ENCODE peak calls at places on chromosomes 12 and 14, in five cellular contexts. One of them, this sample, is unnamed.

GRCh38 chr14:30655124-30655523 is 33.0 kb downstream of the SCFD1 start:
- DNase-seq in GM12865: no peak
- DNase-seq in endothelial cell: no peak
- DNase-seq in lung: no peak
- DNase-seq in MCF 10A: no peak
- DNase-seq in this sample: no peak

GRCh38 chr14:21099596-21099985 is 1.1 kb upstream of the ZNF219 start:
- DNase-seq in endothelial cell: no peak
- DNase-seq in lung: no peak
- DNase-seq in MCF 10A: no peak
- DNase-seq in GM12865: no peak
- DNase-seq in this sample: no peak

GRCh38 chr14:89616425-89617141 is 199.6 kb upstream of the FOXN3 start:
- DNase-seq in lung: no peak
- DNase-seq in endothelial cell: peak
- DNase-seq in GM12865: peak
- DNase-seq in MCF 10A: peak
- DNase-seq in this sample: peak

GRCh38 chr12:131872154-131873046 is 22.0 kb upstream of the ULK1 start:
- DNase-seq in lung: no peak
- DNase-seq in endothelial cell: no peak
- DNase-seq in GM12865: no peak
- DNase-seq in MCF 10A: peak
- DNase-seq in this sample: peak

GRCh38 chr12:95218164-95218851 is 701 bp downstream of the VEZT start:
- DNase-seq in MCF 10A: no peak
- DNase-seq in endothelial cell: no peak
- DNase-seq in GM12865: peak
- DNase-seq in lung: no peak
- DNase-seq in this sample: no peak

GRCh38 chr14:90454041-90455000 is 57.5 kb downstream of the CALM1 start:
- DNase-seq in GM12865: peak
- DNase-seq in lung: peak
- DNase-seq in MCF 10A: peak
- DNase-seq in endothelial cell: peak
- DNase-seq in this sample: no peak

GRCh38 chr14:80387563-80387981 is 176.3 kb upstream of the DIO2 start:
- DNase-seq in GM12865: no peak
- DNase-seq in lung: no peak
- DNase-seq in MCF 10A: no peak
- DNase-seq in endothelial cell: no peak
- DNase-seq in this sample: no peak

GRCh38 chr14:21990116-21990515 is 316.5 kb upstream of the OR4E1 start:
- DNase-seq in MCF 10A: peak
- DNase-seq in lung: no peak
- DNase-seq in GM12865: no peak
- DNase-seq in endothelial cell: no peak
- DNase-seq in this sample: no peak

GRCh38 chr12:131850856-131851559 is 22.8 kb downstream of the MMP17 start:
- DNase-seq in MCF 10A: no peak
- DNase-seq in endothelial cell: no peak
- DNase-seq in GM12865: no peak
- DNase-seq in lung: no peak
- DNase-seq in this sample: no peak

GRCh38 chr12:89649820-89650219 is 58.8 kb downstream of the ATP2B1 start:
- DNase-seq in endothelial cell: no peak
- DNase-seq in lung: no peak
- DNase-seq in MCF 10A: no peak
- DNase-seq in GM12865: no peak
- DNase-seq in this sample: no peak

GRCh38 chr12:11553871-11554533 is 95.5 kb upstream of the ETV6 start:
- DNase-seq in lung: peak
- DNase-seq in endothelial cell: peak
- DNase-seq in MCF 10A: peak
- DNase-seq in GM12865: peak
- DNase-seq in this sample: peak

GRCh38 chr12:27970391-27970980 is 2.0 kb downstream of the PTHLH start:
- DNase-seq in endothelial cell: peak
- DNase-seq in MCF 10A: no peak
- DNase-seq in GM12865: no peak
- DNase-seq in lung: no peak
- DNase-seq in this sample: no peak

GRCh38 chr12:56117778-56118687 is at the start of gene ZC3H10:
- DNase-seq in MCF 10A: peak
- DNase-seq in endothelial cell: peak
- DNase-seq in lung: peak
- DNase-seq in GM12865: peak
- DNase-seq in this sample: peak
- TF ChIP-seq CTCF in MCF 10A: peak
- TF ChIP-seq CTCF in endothelial cell: no peak
- TF ChIP-seq CTCF in lung: peak
- TF ChIP-seq CTCF in GM12865: peak
- TF ChIP-seq CTCF in this sample: peak

DNA sequence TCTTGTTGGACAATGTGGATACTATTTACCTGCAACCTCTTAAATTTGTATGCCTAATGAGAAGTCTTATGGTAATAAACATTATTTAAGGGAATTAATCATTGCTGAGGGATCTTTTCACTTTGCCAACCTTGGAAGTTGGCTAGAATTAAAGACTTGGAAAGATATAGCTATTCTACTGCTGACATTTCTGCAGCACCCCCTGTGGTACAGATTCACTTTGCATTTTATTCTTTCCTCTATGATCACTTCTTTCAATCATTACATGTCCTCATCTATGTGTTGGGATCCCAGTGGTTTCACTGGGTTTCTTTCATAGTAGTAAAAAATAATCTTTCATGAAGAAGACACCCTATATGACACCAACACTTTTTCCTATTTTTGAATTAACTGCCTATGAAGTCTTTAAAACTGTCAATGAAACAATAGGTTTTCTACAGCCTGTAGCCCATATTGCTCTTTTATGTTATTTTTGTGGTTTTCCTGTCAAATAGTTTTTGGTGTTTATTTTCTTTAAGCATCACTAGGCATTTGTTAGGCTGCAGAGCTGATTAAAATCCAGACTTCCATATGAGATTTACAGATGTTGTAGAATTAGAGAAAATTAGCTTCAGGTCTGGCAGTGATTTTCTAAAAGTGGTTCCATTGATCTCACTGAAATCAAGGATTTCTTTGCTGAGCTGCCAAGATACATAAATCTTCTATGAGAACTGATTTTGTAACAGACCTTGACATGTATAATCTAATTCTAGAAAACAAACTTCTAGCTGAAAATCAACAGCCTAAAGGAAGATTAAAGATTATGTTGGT is 256.1 kb downstream of the NAV3 start:
- DNase-seq in endothelial cell: no peak
- DNase-seq in GM12865: no peak
- DNase-seq in MCF 10A: no peak
- DNase-seq in lung: no peak
- DNase-seq in this sample: no peak
- TF ChIP-seq CTCF in endothelial cell: peak
- TF ChIP-seq CTCF in GM12865: no peak
- TF ChIP-seq CTCF in MCF 10A: peak
- TF ChIP-seq CTCF in lung: no peak
- TF ChIP-seq CTCF in this sample: no peak

GRCh38 chr14:106039400-106039799 is 513.0 kb downstream of the TMEM121 start:
- DNase-seq in MCF 10A: peak
- DNase-seq in GM12865: peak
- DNase-seq in endothelial cell: no peak
- DNase-seq in lung: peak
- DNase-seq in this sample: peak
- TF ChIP-seq CTCF in MCF 10A: no peak
- TF ChIP-seq CTCF in GM12865: peak
- TF ChIP-seq CTCF in endothelial cell: no peak
- TF ChIP-seq CTCF in lung: no peak
- TF ChIP-seq CTCF in this sample: peak

GRCh38 chr12:74111688-74112360 is 425.8 kb upstream of the ATXN7L3B start:
- DNase-seq in lung: no peak
- DNase-seq in MCF 10A: peak
- DNase-seq in endothelial cell: peak
- DNase-seq in GM12865: peak
- DNase-seq in this sample: no peak
- TF ChIP-seq CTCF in lung: no peak
- TF ChIP-seq CTCF in MCF 10A: peak
- TF ChIP-seq CTCF in endothelial cell: peak
- TF ChIP-seq CTCF in GM12865: peak
- TF ChIP-seq CTCF in this sample: peak

DNA sequence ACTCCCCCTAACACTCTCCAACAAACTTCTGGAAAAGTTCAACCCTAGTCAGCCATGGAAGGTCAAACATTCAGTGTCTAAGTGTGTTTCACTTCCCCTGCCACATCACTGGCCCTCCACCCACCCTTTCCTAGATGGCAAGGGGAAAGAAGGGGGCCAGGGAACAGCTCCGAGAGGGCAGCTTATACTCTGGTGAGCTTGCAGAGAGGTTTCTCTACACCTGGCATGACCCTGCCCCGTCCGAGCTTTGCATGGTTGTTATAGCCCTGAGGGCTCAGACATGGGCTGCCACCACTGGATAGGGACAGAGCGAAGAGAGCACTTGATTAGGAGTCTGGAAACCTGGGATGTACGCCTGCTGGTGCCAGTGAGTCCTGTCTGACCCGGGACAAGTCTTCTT is 4.0 kb downstream of the ACVRL1 start:
- DNase-seq in lung: no peak
- DNase-seq in endothelial cell: no peak
- DNase-seq in MCF 10A: no peak
- DNase-seq in GM12865: no peak
- DNase-seq in this sample: no peak
- TF ChIP-seq CTCF in lung: no peak
- TF ChIP-seq CTCF in endothelial cell: no peak
- TF ChIP-seq CTCF in MCF 10A: no peak
- TF ChIP-seq CTCF in GM12865: no peak
- TF ChIP-seq CTCF in this sample: no peak

GRCh38 chr12:7046383-7047143 is 14.0 kb upstream of the C1S start:
- DNase-seq in MCF 10A: no peak
- DNase-seq in GM12865: no peak
- DNase-seq in lung: no peak
- DNase-seq in endothelial cell: no peak
- DNase-seq in this sample: no peak
- TF ChIP-seq CTCF in MCF 10A: no peak
- TF ChIP-seq CTCF in GM12865: no peak
- TF ChIP-seq CTCF in lung: no peak
- TF ChIP-seq CTCF in endothelial cell: no peak
- TF ChIP-seq CTCF in this sample: no peak

DNA sequence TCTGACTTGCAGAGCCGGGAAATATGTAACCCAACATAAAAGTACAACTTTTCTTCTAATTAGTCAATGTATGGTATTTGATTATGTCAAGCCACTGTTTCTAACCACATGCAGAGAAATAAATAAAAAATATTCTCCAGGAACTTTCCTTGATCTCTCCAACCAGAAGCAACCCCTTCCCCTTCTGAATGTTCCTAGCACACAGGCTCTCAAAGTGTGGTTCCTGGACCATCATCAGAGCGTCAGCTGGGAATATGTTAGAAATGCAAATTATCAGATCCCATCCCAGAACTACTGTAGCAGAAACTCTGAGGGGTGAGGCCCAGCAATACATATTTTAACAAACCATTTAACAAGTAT is 21.0 kb upstream of the ITPR2 start:
- DNase-seq in endothelial cell: no peak
- DNase-seq in MCF 10A: no peak
- DNase-seq in lung: no peak
- DNase-seq in GM12865: no peak
- DNase-seq in this sample: no peak
- TF ChIP-seq CTCF in endothelial cell: no peak
- TF ChIP-seq CTCF in MCF 10A: no peak
- TF ChIP-seq CTCF in lung: no peak
- TF ChIP-seq CTCF in GM12865: no peak
- TF ChIP-seq CTCF in this sample: no peak

GRCh38 chr12:120453977-120454376 is 7.7 kb downstream of the GATC start:
- DNase-seq in endothelial cell: no peak
- DNase-seq in lung: no peak
- DNase-seq in GM12865: peak
- DNase-seq in MCF 10A: peak
- DNase-seq in this sample: peak
- TF ChIP-seq CTCF in endothelial cell: peak
- TF ChIP-seq CTCF in lung: no peak
- TF ChIP-seq CTCF in GM12865: peak
- TF ChIP-seq CTCF in MCF 10A: peak
- TF ChIP-seq CTCF in this sample: peak

GRCh38 chr12:14024589-14024988 is 43.2 kb upstream of the GRIN2B start:
- DNase-seq in MCF 10A: no peak
- DNase-seq in endothelial cell: no peak
- DNase-seq in lung: no peak
- DNase-seq in GM12865: no peak
- DNase-seq in this sample: no peak
- TF ChIP-seq CTCF in MCF 10A: no peak
- TF ChIP-seq CTCF in endothelial cell: no peak
- TF ChIP-seq CTCF in lung: no peak
- TF ChIP-seq CTCF in GM12865: no peak
- TF ChIP-seq CTCF in this sample: no peak

DNA sequence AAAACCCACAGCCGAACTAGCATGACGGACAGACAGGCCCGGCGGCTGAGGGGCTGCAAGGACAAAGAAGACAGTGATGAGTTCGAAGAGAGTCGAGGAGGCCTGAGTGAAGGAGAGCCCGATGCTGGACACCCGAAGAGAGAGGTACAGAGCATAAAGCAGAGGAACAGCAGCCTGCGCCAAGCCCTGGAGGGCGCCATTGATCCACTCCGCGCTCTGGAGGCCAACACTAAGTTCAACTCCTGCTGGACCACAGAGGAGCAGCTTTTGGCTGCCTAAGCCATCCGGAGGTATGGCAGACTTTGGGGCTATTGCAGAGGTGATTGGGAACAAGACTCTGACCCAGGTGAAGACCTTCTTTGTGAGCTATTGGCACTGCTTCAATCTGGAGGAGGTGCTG is 7.8 kb upstream of the PLXNC1 start:
- DNase-seq in MCF 10A: peak
- DNase-seq in endothelial cell: peak
- DNase-seq in GM12865: peak
- DNase-seq in lung: no peak
- DNase-seq in this sample: peak
- TF ChIP-seq CTCF in MCF 10A: no peak
- TF ChIP-seq CTCF in endothelial cell: no peak
- TF ChIP-seq CTCF in GM12865: peak
- TF ChIP-seq CTCF in lung: peak
- TF ChIP-seq CTCF in this sample: peak

This sample was measured in GM10248.